ENCODE peak calls at places on chromosomes 5 and 9, in four cellular contexts. One of them, this sample, is unnamed.

GRCh38 chr5:16774806-16775205 is 158.0 kb upstream of the RETREG1 start:
- DNase-seq in right atrium auricular region: no peak
- DNase-seq in upper lobe of left lung: no peak
- DNase-seq in AG04450: peak
- DNase-seq in this sample: no peak

GRCh38 chr5:79488058-79488457 is 25.9 kb downstream of the HOMER1 start:
- DNase-seq in AG04450: no peak
- DNase-seq in upper lobe of left lung: no peak
- DNase-seq in right atrium auricular region: no peak
- DNase-seq in this sample: no peak

GRCh38 chr5:154243736-154244135 is 53.2 kb downstream of the GALNT10 start:
- DNase-seq in AG04450: no peak
- DNase-seq in right atrium auricular region: no peak
- DNase-seq in upper lobe of left lung: no peak
- DNase-seq in this sample: no peak

GRCh38 chr5:79962580-79963222 is 28.4 kb downstream of the MTX3 start:
- DNase-seq in AG04450: no peak
- DNase-seq in right atrium auricular region: no peak
- DNase-seq in upper lobe of left lung: no peak
- DNase-seq in this sample: no peak

GRCh38 chr5:36870399-36871040 is 6.0 kb upstream of the NIPBL start:
- DNase-seq in AG04450: no peak
- DNase-seq in right atrium auricular region: no peak
- DNase-seq in upper lobe of left lung: no peak
- DNase-seq in this sample: no peak

GRCh38 chr5:171261904-171262303 is 47.1 kb upstream of the TLX3 start:
- DNase-seq in AG04450: no peak
- DNase-seq in right atrium auricular region: no peak
- DNase-seq in upper lobe of left lung: no peak
- DNase-seq in this sample: no peak

GRCh38 chr5:162052671-162053070 is 14.9 kb upstream of the GABRG2 start:
- DNase-seq in right atrium auricular region: no peak
- DNase-seq in AG04450: no peak
- DNase-seq in upper lobe of left lung: no peak
- DNase-seq in this sample: no peak

GRCh38 chr5:177471610-177472356 is 1.7 kb downstream of the DBN1 start:
- DNase-seq in upper lobe of left lung: no peak
- DNase-seq in right atrium auricular region: peak
- DNase-seq in AG04450: no peak
- DNase-seq in this sample: no peak

GRCh38 chr9:25678147-25678666 is at the start of gene TUSC1:
- DNase-seq in upper lobe of left lung: peak
- DNase-seq in AG04450: no peak
- DNase-seq in right atrium auricular region: peak
- DNase-seq in this sample: no peak

DNA sequence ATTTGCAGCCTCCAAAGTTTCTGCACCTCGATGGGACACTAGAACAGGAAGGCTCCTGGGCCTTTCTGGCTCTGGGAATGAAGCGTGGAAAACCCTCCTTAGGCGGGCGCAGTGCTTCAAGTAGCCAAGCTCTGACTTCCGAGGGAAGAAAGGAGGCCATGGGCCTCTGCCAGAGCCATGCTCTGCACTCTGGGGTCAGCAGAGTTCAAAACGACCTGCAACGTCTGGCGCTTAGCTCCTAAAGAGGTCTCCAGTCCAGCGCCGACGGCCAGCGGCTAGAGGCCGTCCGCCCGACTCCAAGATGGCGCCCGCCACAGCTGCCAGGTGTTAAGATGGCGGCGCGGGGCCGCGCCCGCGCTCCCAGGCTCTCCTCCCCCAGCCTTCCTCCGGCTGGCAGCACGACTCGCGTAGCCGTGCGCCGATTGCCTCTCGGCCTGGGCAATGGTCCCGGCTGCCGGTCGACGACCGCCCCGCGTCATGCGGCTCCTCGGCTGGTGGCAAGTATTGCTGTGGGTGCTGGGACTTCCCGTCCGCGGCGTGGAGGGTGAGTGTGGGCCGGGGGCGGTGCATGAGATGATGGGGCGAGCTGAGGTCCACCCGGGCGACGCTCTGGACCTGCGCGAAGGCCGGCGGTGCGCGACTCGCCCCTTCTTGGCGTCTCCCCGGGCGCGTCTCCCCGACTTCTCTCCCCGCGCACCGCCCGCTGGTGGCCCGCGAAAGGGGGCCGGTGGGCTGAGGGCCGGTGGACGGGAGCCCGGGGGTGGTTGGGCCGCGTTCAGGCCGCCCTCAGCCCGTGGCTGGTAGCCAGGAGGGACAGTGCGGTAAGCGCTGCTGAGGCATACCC is at the start of gene TXNDC15:
- DNase-seq in AG04450: peak
- DNase-seq in upper lobe of left lung: peak
- DNase-seq in right atrium auricular region: peak
- DNase-seq in this sample: peak
- TF ChIP-seq CTCF in AG04450: no peak
- TF ChIP-seq CTCF in upper lobe of left lung: peak
- TF ChIP-seq CTCF in right atrium auricular region: no peak
- TF ChIP-seq CTCF in this sample: no peak

GRCh38 chr9:89079421-89079820 is 88.2 kb downstream of the S1PR3 start:
- DNase-seq in AG04450: peak
- DNase-seq in right atrium auricular region: no peak
- DNase-seq in upper lobe of left lung: no peak
- DNase-seq in this sample: no peak

GRCh38 chr9:89077519-89077918 is 86.3 kb downstream of the S1PR3 start:
- DNase-seq in right atrium auricular region: peak
- DNase-seq in upper lobe of left lung: no peak
- DNase-seq in AG04450: no peak
- DNase-seq in this sample: no peak

GRCh38 chr9:89078421-89078820 is 87.2 kb downstream of the S1PR3 start:
- DNase-seq in AG04450: no peak
- DNase-seq in upper lobe of left lung: no peak
- DNase-seq in right atrium auricular region: no peak
- DNase-seq in this sample: no peak

GRCh38 chr9:89078860-89079259 is 87.6 kb downstream of the S1PR3 start:
- DNase-seq in upper lobe of left lung: no peak
- DNase-seq in right atrium auricular region: no peak
- DNase-seq in AG04450: no peak
- DNase-seq in this sample: no peak

DNA sequence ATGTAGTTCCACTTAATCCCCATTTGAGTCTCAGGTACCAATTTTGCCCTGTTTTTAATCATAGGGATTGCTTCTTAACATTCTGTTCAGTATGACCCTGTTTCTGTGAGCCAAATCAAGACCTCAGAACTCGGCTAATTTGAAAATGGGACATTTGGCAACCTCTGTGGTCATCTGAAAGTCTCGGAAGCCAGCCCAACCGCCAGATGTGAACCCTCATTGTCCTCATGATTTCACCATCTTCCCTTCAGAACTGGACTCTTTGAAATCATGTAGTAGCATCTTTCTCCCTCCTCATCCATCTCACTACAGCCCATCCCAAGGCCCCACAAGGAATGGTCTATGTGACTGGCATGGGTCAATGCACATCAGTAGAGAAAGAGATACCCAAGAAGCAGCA is 88.9 kb downstream of the S1PR3 start:
- DNase-seq in AG04450: no peak
- DNase-seq in right atrium auricular region: peak
- DNase-seq in upper lobe of left lung: no peak
- DNase-seq in this sample: no peak
- TF ChIP-seq CTCF in AG04450: no peak
- TF ChIP-seq CTCF in right atrium auricular region: no peak
- TF ChIP-seq CTCF in upper lobe of left lung: no peak
- TF ChIP-seq CTCF in this sample: no peak

GRCh38 chr5:140828402-140828737 is 610 bp downstream of the PCDHA6 start:
- DNase-seq in upper lobe of left lung: no peak
- DNase-seq in right atrium auricular region: no peak
- DNase-seq in AG04450: no peak
- DNase-seq in this sample: no peak

GRCh38 chr5:140835622-140836510 is 1.8 kb downstream of the PCDHA7 start:
- DNase-seq in right atrium auricular region: no peak
- DNase-seq in AG04450: no peak
- DNase-seq in upper lobe of left lung: no peak
- DNase-seq in this sample: no peak

DNA sequence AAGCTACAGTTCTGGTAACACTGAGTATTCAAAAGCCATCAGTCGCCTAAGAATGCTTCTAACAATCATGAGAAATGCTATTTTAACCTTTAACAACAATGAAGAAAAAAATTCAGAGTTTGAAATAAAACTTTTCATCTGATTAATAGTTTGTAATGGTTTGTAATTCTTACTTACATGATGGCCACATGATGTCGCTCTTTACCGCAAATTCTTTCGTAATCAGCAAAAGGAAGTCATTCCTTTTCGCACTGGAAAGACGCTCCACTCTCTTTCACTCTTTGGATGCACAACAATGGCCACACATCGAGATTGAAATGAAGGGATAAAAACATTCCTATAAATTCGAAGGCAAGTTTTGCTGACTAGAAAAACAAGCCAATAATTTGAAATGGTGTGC is at the start of gene PCDHA7:
- DNase-seq in AG04450: no peak
- DNase-seq in right atrium auricular region: no peak
- DNase-seq in upper lobe of left lung: no peak
- DNase-seq in this sample: no peak
- TF ChIP-seq CTCF in AG04450: no peak
- TF ChIP-seq CTCF in right atrium auricular region: no peak
- TF ChIP-seq CTCF in upper lobe of left lung: no peak
- TF ChIP-seq CTCF in this sample: no peak

DNA sequence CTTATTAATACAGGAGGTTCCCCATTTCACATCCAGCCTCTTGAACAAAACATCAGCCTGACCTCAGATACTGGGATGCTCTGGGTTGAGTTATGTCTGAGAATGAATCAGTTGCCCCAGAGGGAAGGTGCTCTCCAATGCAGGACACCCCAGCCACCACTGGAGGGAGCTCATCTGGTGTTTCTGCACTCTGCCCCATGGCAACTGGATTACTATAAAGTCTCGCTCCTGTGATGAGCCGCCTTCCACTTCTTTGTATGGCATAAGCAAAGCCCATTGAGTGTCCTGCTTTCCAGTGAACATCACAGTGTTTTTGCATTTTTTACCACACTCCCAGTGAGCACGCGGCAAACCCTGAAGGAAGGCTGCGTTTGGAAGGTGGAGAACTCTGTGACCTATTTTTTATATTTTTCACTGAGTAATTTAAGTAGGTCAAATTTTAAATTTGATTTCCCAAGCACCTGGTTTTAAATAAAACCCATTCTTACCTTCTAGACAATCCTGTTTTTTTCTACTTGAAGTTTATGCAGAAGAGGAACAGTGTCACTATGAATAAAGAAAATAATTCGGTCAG is 176.9 kb upstream of the WWC1 start:
- DNase-seq in upper lobe of left lung: peak
- DNase-seq in AG04450: no peak
- DNase-seq in right atrium auricular region: no peak
- DNase-seq in this sample: no peak
- TF ChIP-seq CTCF in upper lobe of left lung: peak
- TF ChIP-seq CTCF in AG04450: peak
- TF ChIP-seq CTCF in right atrium auricular region: peak
- TF ChIP-seq CTCF in this sample: peak

GRCh38 chr9:93033541-93033940 is 25.0 kb upstream of the SUSD3 start:
- DNase-seq in right atrium auricular region: no peak
- DNase-seq in AG04450: no peak
- DNase-seq in upper lobe of left lung: no peak
- DNase-seq in this sample: no peak

GRCh38 chr9:93035106-93035660 is 23.3 kb upstream of the SUSD3 start:
- DNase-seq in AG04450: no peak
- DNase-seq in right atrium auricular region: no peak
- DNase-seq in upper lobe of left lung: no peak
- DNase-seq in this sample: no peak

GRCh38 chr9:93037476-93037971 is 21.0 kb upstream of the SUSD3 start:
- DNase-seq in right atrium auricular region: no peak
- DNase-seq in AG04450: no peak
- DNase-seq in upper lobe of left lung: no peak
- DNase-seq in this sample: no peak

GRCh38 chr9:93036887-93037475 is 21.5 kb upstream of the SUSD3 start:
- DNase-seq in right atrium auricular region: no peak
- DNase-seq in AG04450: no peak
- DNase-seq in upper lobe of left lung: no peak
- DNase-seq in this sample: no peak

DNA sequence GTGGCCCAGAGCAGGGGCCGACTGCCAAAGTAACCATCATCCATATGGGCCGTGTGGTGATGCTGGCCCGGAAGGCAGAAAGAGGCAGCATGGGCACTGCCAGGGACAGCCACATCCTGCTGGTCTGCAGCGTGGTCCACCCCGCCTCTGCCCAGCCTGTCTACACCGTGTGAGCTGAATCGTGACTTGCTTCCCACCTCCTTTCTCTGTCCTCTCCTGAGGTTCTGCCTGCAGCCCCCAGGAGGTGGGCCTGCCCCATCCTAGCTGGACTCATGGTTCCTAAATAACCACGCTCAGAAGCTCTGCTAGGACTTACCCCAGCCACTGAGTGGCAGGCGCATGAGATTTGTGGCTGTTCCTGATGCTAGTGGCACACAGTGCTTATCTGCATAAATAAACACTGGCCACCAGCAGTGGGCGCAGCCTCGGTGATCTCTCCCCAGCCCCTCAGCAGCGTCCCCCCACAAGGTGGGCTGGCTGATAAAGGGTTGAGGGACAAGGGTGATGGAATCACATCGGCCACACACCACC is 22.6 kb upstream of the SUSD3 start:
- DNase-seq in upper lobe of left lung: no peak
- DNase-seq in AG04450: no peak
- DNase-seq in right atrium auricular region: no peak
- DNase-seq in this sample: no peak
- TF ChIP-seq CTCF in upper lobe of left lung: no peak
- TF ChIP-seq CTCF in AG04450: no peak
- TF ChIP-seq CTCF in right atrium auricular region: no peak
- TF ChIP-seq CTCF in this sample: no peak

GRCh38 chr9:32526042-32526706 is at the start of gene RIGI:
- DNase-seq in upper lobe of left lung: peak
- DNase-seq in AG04450: peak
- DNase-seq in right atrium auricular region: peak
- DNase-seq in this sample: peak

GRCh38 chr9:32525506-32525905 is 490 bp downstream of the RIGI start:
- DNase-seq in upper lobe of left lung: peak
- DNase-seq in AG04450: no peak
- DNase-seq in right atrium auricular region: no peak
- DNase-seq in this sample: no peak

GRCh38 chr9:32524558-32525461 is 1.2 kb downstream of the RIGI start:
- DNase-seq in upper lobe of left lung: peak
- DNase-seq in right atrium auricular region: no peak
- DNase-seq in AG04450: no peak
- DNase-seq in this sample: no peak

GRCh38 chr9:32523910-32524309 is 2.1 kb downstream of the RIGI start:
- DNase-seq in AG04450: no peak
- DNase-seq in right atrium auricular region: no peak
- DNase-seq in upper lobe of left lung: no peak
- DNase-seq in this sample: no peak

DNA sequence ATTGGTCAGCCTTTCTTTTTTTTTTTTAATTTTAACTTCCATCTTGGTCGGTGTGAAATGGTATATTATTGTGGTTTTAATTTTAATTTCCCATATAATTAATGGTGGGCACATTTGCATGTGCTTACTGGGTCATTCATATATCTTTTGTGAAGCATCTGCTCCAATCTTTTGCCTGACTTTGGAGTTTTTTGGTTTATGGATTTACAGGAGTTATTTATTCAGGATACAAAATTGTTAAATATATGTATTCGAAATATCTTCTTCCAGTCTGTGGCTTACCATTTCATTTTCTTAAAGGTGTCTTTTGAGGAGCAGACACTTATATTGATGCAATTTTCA is 682 bp upstream of the RIGI start:
- DNase-seq in right atrium auricular region: no peak
- DNase-seq in upper lobe of left lung: no peak
- DNase-seq in AG04450: no peak
- DNase-seq in this sample: no peak
- TF ChIP-seq CTCF in right atrium auricular region: no peak
- TF ChIP-seq CTCF in upper lobe of left lung: no peak
- TF ChIP-seq CTCF in AG04450: no peak
- TF ChIP-seq CTCF in this sample: no peak